ENCODE peak calls at places on chromosomes 7 and 10, in five cellular contexts. K is PC-3, D is sigmoid colon, R is gastrocnemius medialis, G is GM06990. Z is an unnamed sample.
A peak's percentile ranks its signal among the peaks of the same experiment; 100 is the strongest.

GRCh38 chr7:44622342-44623151 is 16.1 kb downstream of the OGDH start:
- DNase-seq in K (no peak), D (no peak), R (no peak), G (no peak), Z (no peak)

GRCh38 chr7:104967088-104967487 is 46.9 kb upstream of the KMT2E start:
- DNase-seq in K (no peak), D (no peak), R (no peak), G (no peak), Z (no peak)

GRCh38 chr7:98341106-98341505 is 59.6 kb downstream of the BRI3 start:
- DNase-seq in K (no peak), D (no peak), R (no peak), G (no peak), Z (no peak)

GRCh38 chr10:132677905-132678298 is 108.0 kb downstream of the NKX6-2 start:
- DNase-seq in K (no peak), D (peak; percentile 39), R (no peak), G (no peak), Z (no peak)

GRCh38 chr7:30206942-30207341 is 72.2 kb downstream of the MTURN start:
- DNase-seq in K (no peak), D (no peak), R (no peak), G (no peak), Z (no peak)

GRCh38 chr7:55191161-55191925 is 172.5 kb downstream of the EGFR start:
- DNase-seq in K (no peak), D (no peak), R (no peak), G (no peak), Z (no peak)

GRCh38 chr7:55467047-55467593 is 102.0 kb downstream of the LANCL2 start:
- DNase-seq in K (no peak), D (no peak), R (no peak), G (no peak), Z (no peak)

GRCh38 chr7:101940830-101941229 is 123.4 kb downstream of the CUX1 start:
- DNase-seq in K (no peak), D (peak; percentile 75), R (no peak), G (no peak), Z (no peak)

GRCh38 chr10:71040890-71041590 is 152.7 kb upstream of the PCBD1 start:
- DNase-seq in K (no peak), D (no peak), R (no peak), G (no peak), Z (no peak)

GRCh38 chr7:140609646-140610045 is 31.0 kb downstream of the DENND2A start:
- DNase-seq in K (peak; percentile 71), D (no peak), R (no peak), G (no peak), Z (no peak)
- H3K36me3 ChIP-seq in K (no peaks in the 10 kb centered on the region), D (no peaks in the 10 kb centered on the region), R (no peaks in the 10 kb centered on the region), G (no peaks in the 10 kb centered on the region), Z (no peaks in the 10 kb centered on the region)

DNA sequence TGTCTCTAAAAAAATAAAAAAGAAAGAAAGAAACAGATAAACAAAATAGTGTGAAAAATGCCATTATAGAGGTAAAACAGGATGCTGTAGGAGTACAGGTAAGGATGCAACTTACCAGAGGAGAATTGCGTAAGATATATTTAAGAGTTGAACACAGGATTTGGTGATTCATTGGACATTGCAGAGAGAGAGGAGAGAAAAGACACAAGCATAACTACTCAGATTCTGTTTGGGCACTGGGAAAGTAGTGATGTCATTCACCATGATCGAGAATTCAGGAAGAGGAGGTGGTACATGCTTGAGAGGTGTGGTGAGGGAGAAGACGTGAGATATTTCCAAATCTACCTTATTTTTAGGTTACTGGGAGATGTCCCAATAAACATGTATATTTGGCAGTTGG is 97.6 kb downstream of the AASS start:
- DNase-seq in K (no peak), D (no peak), R (no peak), G (no peak), Z (no peak)
- H3K36me3 ChIP-seq in K (no peaks in the 10 kb centered on the region), D (no peaks in the 10 kb centered on the region), R (no peaks in the 10 kb centered on the region), G (no peaks in the 10 kb centered on the region), Z (no peaks in the 10 kb centered on the region)

GRCh38 chr7:1483079-1483478 is 21.1 kb downstream of the INTS1 start:
- DNase-seq in K (no peak), D (no peak), R (no peak), G (no peak), Z (no peak)

GRCh38 chr7:1479287-1479686 is 20.0 kb upstream of the MICALL2 start:
- DNase-seq in K (no peak), D (no peak), R (no peak), G (no peak), Z (no peak)

GRCh38 chr7:1481300-1481699 is 22.0 kb upstream of the MICALL2 start:
- DNase-seq in K (no peak), D (no peak), R (no peak), G (no peak), Z (no peak)

GRCh38 chr7:1478480-1478879 is 19.2 kb upstream of the MICALL2 start:
- DNase-seq in K (no peak), D (no peak), R (no peak), G (no peak), Z (no peak)

GRCh38 chr7:1480670-1481069 is 21.4 kb upstream of the MICALL2 start:
- DNase-seq in K (no peak), D (no peak), R (no peak), G (no peak), Z (no peak)
- H3K36me3 ChIP-seq in K (peaks cover 4% of the 10 kb centered on the region), D (peaks cover 60% of the 10 kb centered on the region), R (peaks cover 98% of the 10 kb centered on the region), G (peaks cover 37% of the 10 kb centered on the region), Z (peaks cover 98% of the 10 kb centered on the region)

GRCh38 chr7:6402741-6403140 is 45.0 kb downstream of the DAGLB start:
- DNase-seq in K (no peak), D (no peak), R (no peak), G (no peak), Z (no peak)

GRCh38 chr7:6409091-6409490 is 38.7 kb downstream of the DAGLB start:
- DNase-seq in K (no peak), D (no peak), R (no peak), G (no peak), Z (no peak)

GRCh38 chr7:6403907-6404306 is 43.8 kb downstream of the DAGLB start:
- DNase-seq in K (no peak), D (no peak), R (no peak), G (no peak), Z (no peak)

GRCh38 chr7:6407434-6407833 is 40.3 kb downstream of the DAGLB start:
- DNase-seq in K (no peak), D (no peak), R (no peak), G (no peak), Z (no peak)

GRCh38 chr7:6406121-6406520 is 41.6 kb downstream of the DAGLB start:
- DNase-seq in K (no peak), D (no peak), R (no peak), G (no peak), Z (no peak)
- H3K36me3 ChIP-seq in K (peaks cover 55% of the 10 kb centered on the region), D (peaks cover 77% of the 10 kb centered on the region), R (peaks cover 77% of the 10 kb centered on the region), G (peaks cover 35% of the 10 kb centered on the region), Z (peaks cover 99% of the 10 kb centered on the region)

DNA sequence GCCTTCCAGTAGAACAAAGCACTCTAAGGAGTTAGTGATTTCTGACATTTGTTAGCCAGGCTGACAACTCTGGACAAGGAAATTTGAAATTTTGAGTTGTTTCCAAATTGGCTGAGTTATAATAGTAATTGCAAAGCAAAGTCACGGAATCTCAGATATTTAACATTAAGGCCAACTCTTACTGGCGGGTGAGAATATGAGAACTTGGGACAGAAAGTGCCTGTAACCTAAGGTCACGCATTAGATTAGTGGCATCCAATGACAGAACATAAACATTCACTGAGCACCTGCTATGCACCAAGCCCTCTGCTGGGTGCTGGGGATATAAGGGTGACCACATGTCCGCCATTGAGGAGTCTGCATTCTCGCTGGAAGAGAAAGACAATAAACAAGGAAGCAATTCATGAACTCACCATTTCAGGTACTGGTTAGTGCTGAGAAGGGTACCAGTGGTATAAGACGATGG is 45.5 kb upstream of the CHST15 start:
- DNase-seq in K (no peak), D (peak; percentile 18), R (peak; percentile 36), G (no peak), Z (no peak)
- H3K36me3 ChIP-seq in K (no peaks in the 10 kb centered on the region), D (no peaks in the 10 kb centered on the region), R (no peaks in the 10 kb centered on the region), G (no peaks in the 10 kb centered on the region), Z (no peaks in the 10 kb centered on the region)

Z was measured in left ventricle myocardium inferior.